ENCODE peak calls at places on chromosomes 4 and X, in six cellular contexts. J is activated CD4-positive, CD25-positive, alpha-beta regulatory T cell treated with anti-CD3 and anti-CD28 coated beads, Interleukin-2, amount 50 U/mL, for 72 hours; U is NCI-H1092; K is left cardiac atrium; L is M059J; B is aorta. S is an unnamed sample.

GRCh38 chr4:164706675-164707074 is 47.3 kb upstream of the SMIM31 start:
- DNase-seq in B (no peak), J (no peak), K (no peak), L (no peak), U (no peak), S (no peak)

GRCh38 chr4:80184791-80185756 is 12.2 kb upstream of the PRDM8 start:
- DNase-seq in J (no peak), B (no peak), K (no peak), L (peak), U (no peak), S (no peak)

GRCh38 chrX:22164770-22165388 is 107.8 kb upstream of the CBLL2 start:
- DNase-seq in J (no peak), L (peak), B (no peak), U (no peak), K (no peak), S (no peak)

GRCh38 chrX:120755066-120755846 is 120.4 kb downstream of the CT47B1 start:
- DNase-seq in U (peak), L (no peak), K (no peak), B (no peak), J (no peak), S (no peak)

GRCh38 chr4:109990307-109991257 is 77.9 kb downstream of the EGF start:
- DNase-seq in B (no peak), J (no peak), U (no peak), L (no peak), K (no peak), S (peak)

GRCh38 chrX:3815896-3816664 is 102.6 kb upstream of the PRKX start:
- DNase-seq in J (peak), U (peak), K (peak), B (peak), L (peak), S (peak)

GRCh38 chr4:70177117-70177516 is 18.4 kb upstream of the ODAM start:
- DNase-seq in L (no peak), U (no peak), B (no peak), J (no peak), K (no peak), S (no peak)

GRCh38 chr4:20046931-20047677 is 204.6 kb upstream of the SLIT2 start:
- DNase-seq in B (no peak), U (no peak), J (no peak), L (no peak), K (no peak), S (no peak)

GRCh38 chrX:68994883-68995255 is 166.0 kb downstream of the EFNB1 start:
- DNase-seq in L (no peak), B (no peak), U (no peak), K (no peak), J (no peak), S (no peak)

GRCh38 chr4:139791681-139792080 is 126.1 kb downstream of the MGST2 start:
- DNase-seq in K (no peak), L (no peak), B (no peak), J (no peak), U (no peak), S (no peak)

GRCh38 chr4:140790765-140791164 is 34.6 kb upstream of the TBC1D9 start:
- DNase-seq in K (peak), J (no peak), L (no peak), B (no peak), U (no peak), S (peak)

GRCh38 chr4:3879681-3880594 is 113.8 kb downstream of the ADRA2C start:
- DNase-seq in K (no peak), J (no peak), U (no peak), B (peak), L (no peak), S (no peak)

GRCh38 chr4:12645732-12646131 is 838.4 kb downstream of the RAB28 start:
- DNase-seq in K (no peak), L (no peak), J (no peak), B (no peak), U (no peak), S (no peak)

GRCh38 chrX:152989292-152989658 is 4.6 kb downstream of the PNMA5 start:
- DNase-seq in K (no peak), J (no peak), L (no peak), B (no peak), U (no peak), S (no peak)

GRCh38 chr4:159549092-159549491 is 446.2 kb downstream of the RAPGEF2 start:
- DNase-seq in J (no peak), L (peak), K (no peak), U (no peak), B (no peak), S (no peak)

GRCh38 chr4:42460043-42460442 is 62.8 kb downstream of the SHISA3 start:
- DNase-seq in B (no peak), K (no peak), L (peak), U (no peak), J (no peak), S (peak)

GRCh38 chr4:169272265-169272886 is 1.6 kb upstream of the SH3RF1 start:
- DNase-seq in K (no peak), B (no peak), L (peak), J (no peak), U (no peak), S (peak)

GRCh38 chrX:105167233-105167632 is 53.3 kb downstream of the TEX13A start:
- DNase-seq in B (no peak), J (no peak), U (no peak), L (no peak), K (no peak), S (no peak)

GRCh38 chr4:184356366-184356765 is 118.0 kb downstream of the IRF2 start:
- DNase-seq in U (no peak), J (no peak), L (no peak), K (no peak), B (no peak), S (no peak)

S was measured in GM06990.